ENCODE peak calls at places on chromosome 18, in six cellular contexts. W, O, L, Q, V and Y are unnamed samples.

GRCh38 chr18:11849845-11850747 is 1.1 kb upstream of the CHMP1B start:
- DNase-seq in V (peak; percentile 76), Q (peak; percentile 95), L (peak; percentile 49), W (peak; percentile 54), O (no peak), Y (no peak)

GRCh38 chr18:50602466-50602865 is 42.6 kb downstream of the MAPK4 start:
- DNase-seq in O (no peak), Q (no peak), W (no peak), V (no peak), L (no peak), Y (no peak)

GRCh38 chr18:71105078-71105819 is 816.4 kb downstream of the SOCS6 start:
- DNase-seq in O (no peak), V (no peak), W (no peak), L (no peak), Q (no peak), Y (no peak)

GRCh38 chr18:70387018-70387417 is 98.2 kb downstream of the SOCS6 start:
- DNase-seq in W (no peak), V (no peak), L (no peak), Q (no peak), O (no peak), Y (no peak)

GRCh38 chr18:48629730-48630324 is 91.0 kb downstream of the CTIF start:
- DNase-seq in W (no peak), Q (no peak), L (no peak), V (peak; percentile 91), O (no peak), Y (no peak)

GRCh38 chr18:49023938-49024341 is 73.2 kb upstream of the SMAD7 start:
- DNase-seq in W (no peak), V (no peak), Q (peak; percentile 73), L (no peak), O (no peak), Y (no peak)

GRCh38 chr18:46939337-46939963 is 22.0 kb downstream of the KATNAL2 start:
- DNase-seq in L (no peak), V (peak; percentile 52), Q (no peak), W (no peak), O (no peak), Y (no peak)

GRCh38 chr18:8798996-8799395 is 93.6 kb downstream of the MTCL1 start:
- DNase-seq in W (no peak), V (no peak), O (no peak), L (no peak), Q (no peak), Y (no peak)

GRCh38 chr18:2471523-2471922 is 99.8 kb downstream of the METTL4 start:
- DNase-seq in W (no peak), L (no peak), V (no peak), Q (no peak), O (no peak), Y (no peak)

GRCh38 chr18:3748081-3748480 is 298.1 kb downstream of the TGIF1 start:
- DNase-seq in Q (no peak), L (no peak), V (no peak), O (no peak), W (no peak), Y (no peak)

GRCh38 chr18:42514522-42514921 is 559.5 kb downstream of the PIK3C3 start:
- DNase-seq in V (no peak), L (no peak), Q (no peak), W (no peak), O (no peak), Y (no peak)

GRCh38 chr18:79405781-79406575 is 10.2 kb downstream of the NFATC1 start:
- DNase-seq in Q (peak; percentile 93), O (no peak), V (no peak), L (peak; percentile 54), W (no peak), Y (peak; percentile 45)

GRCh38 chr18:36402765-36403396 is 105.4 kb downstream of the FHOD3 start:
- DNase-seq in V (no peak), L (peak; percentile 73), Q (peak; percentile 94), W (no peak), O (no peak), Y (no peak)